ENCODE peak calls at places on chromosome 22, in eight cellular contexts. M is C1 segment of cervical spinal cord; I is stimulated activated CD4-positive, alpha-beta T cell treated with anti-CD3 and anti-CD28 coated beads, Interleukin-4, amount 100 ng/mL, for 4 hours; T is fibroblast of villous mesenchyme; D is activated T-helper 1 cell treated with anti-CD3 and anti-CD28 coated beads, Interleukin-12 subunit alpha, Interleukin-12 subunit beta, Interleukin-2, Interleukin-4 antibody, amounts not matched to agents 30 ng/mL and 10 ng/mL and 1 ng/mL, durations not matched to agents 14 hours and 24 hours and 36 hours; X is GM03348; Q is tibial nerve; L is pancreas. O is an unnamed sample.
A peak's percentile ranks its signal among the peaks of the same experiment; 100 is the strongest.

GRCh38 chr22:28674121-28674563 is 5.5 kb downstream of the TTC28 start:
- DNase-seq in M (no peak), I (no peak), T (peak; percentile 72), D (peak; percentile 37), X (peak; percentile 57), Q (no peak), L (no peak), O (no peak)

GRCh38 chr22:50396751-50397370 is 53.7 kb downstream of the PPP6R2 start:
- DNase-seq in M (no peak), I (no peak), T (no peak), D (no peak), X (no peak), Q (no peak), L (no peak), O (no peak)

GRCh38 chr22:49761836-49762235 is 65.8 kb downstream of the BRD1 start:
- DNase-seq in M (no peak), I (no peak), T (no peak), D (no peak), X (no peak), Q (peak; percentile 2), L (no peak), O (no peak)

GRCh38 chr22:49968313-49968830 is 7.8 kb downstream of the PIM3 start:
- DNase-seq in M (no peak), I (no peak), T (no peak), D (no peak), X (no peak), Q (no peak), L (peak; percentile 28), O (no peak)

GRCh38 chr22:26479792-26480610 is 3.6 kb downstream of the HPS4 start:
- DNase-seq in M (no peak), I (no peak), T (peak; percentile 8), D (no peak), X (no peak), Q (no peak), L (no peak), O (no peak)

GRCh38 chr22:48827904-48828555 is 999.6 kb downstream of the BRD1 start:
- DNase-seq in M (no peak), I (no peak), T (no peak), D (no peak), X (no peak), Q (no peak), L (no peak), O (no peak)

GRCh38 chr22:23178512-23179254 is 1.6 kb upstream of the BCR start:
- DNase-seq in M (peak; percentile 48), I (peak; percentile 45), T (peak; percentile 53), D (peak; percentile 42), X (peak; percentile 92), Q (peak; percentile 51), L (peak; percentile 53), O (peak; percentile 92)

GRCh38 chr22:38325575-38325974 is 8.3 kb upstream of the CSNK1E start:
- DNase-seq in M (no peak), I (no peak), T (no peak), D (no peak), X (no peak), Q (no peak), L (no peak), O (no peak)

GRCh38 chr22:30290318-30290678 is 993 bp upstream of the CASTOR1 start:
- DNase-seq in M (peak; percentile 52), I (no peak), T (no peak), D (no peak), X (no peak), Q (no peak), L (no peak), O (no peak)

GRCh38 chr22:19713650-19714319 is 518 bp upstream of the SEPTIN5 start:
- DNase-seq in M (no peak), I (no peak), T (no peak), D (no peak), X (no peak), Q (no peak), L (no peak), O (peak; percentile 89)

GRCh38 chr22:46538816-46539163 is 1.4 kb upstream of the CELSR1 start:
- DNase-seq in M (no peak), I (peak; percentile 13), T (no peak), D (no peak), X (peak; percentile 76), Q (no peak), L (no peak), O (no peak)

GRCh38 chr22:26713823-26714449 is 56.5 kb downstream of the MIAT start:
- DNase-seq in M (no peak), I (no peak), T (peak; percentile 50), D (no peak), X (peak; percentile 78), Q (no peak), L (no peak), O (no peak)

GRCh38 chr22:21937041-21937820 is 15.4 kb downstream of the PPM1F start:
- DNase-seq in M (peak; percentile 59), I (no peak), T (no peak), D (no peak), X (peak; percentile 55), Q (no peak), L (no peak), O (peak; percentile 85)

GRCh38 chr22:30253205-30253852 is 6.8 kb upstream of the LIF start:
- DNase-seq in M (peak; percentile 46), I (no peak), T (peak; percentile 78), D (no peak), X (no peak), Q (peak; percentile 52), L (peak; percentile 44), O (no peak)

GRCh38 chr22:34696557-34696956 is 369.4 kb upstream of the ISX start:
- DNase-seq in M (no peak), I (no peak), T (no peak), D (no peak), X (no peak), Q (no peak), L (no peak), O (no peak)

GRCh38 chr22:22870577-22871398 is 16.8 kb upstream of the IGLL5 start:
- DNase-seq in M (no peak), I (no peak), T (no peak), D (no peak), X (no peak), Q (no peak), L (no peak), O (no peak)